ENCODE peak calls at places on chromosomes 7 and 10, in nine cellular contexts. J is GM23338, F is kidney epithelial cell, E is upper lobe of right lung, W is astrocyte of the spinal cord, V is adrenal gland, O is DND-41, G is aorta, U is fibroblast of lung. L is an unnamed sample.

GRCh38 chr10:78764436-78764835 is 304.3 kb upstream of the ZMIZ1 start:
- DNase-seq in J (no peak), F (no peak), E (peak; percentile 34), W (no peak), V (no peak), O (no peak), G (no peak), U (no peak), L (no peak)

GRCh38 chr7:134458341-134458805 is 527 bp downstream of the AKR1B1 start:
- DNase-seq in J (peak; percentile 79), F (no peak), E (peak; percentile 78), W (peak; percentile 44), V (no peak), O (peak; percentile 58), G (peak; percentile 85), U (peak; percentile 46), L (no peak)

GRCh38 chr7:22579961-22580360 is 80.0 kb upstream of the STEAP1B start:
- DNase-seq in J (no peak), F (no peak), E (no peak), W (no peak), V (no peak), O (no peak), G (no peak), U (no peak), L (no peak)

GRCh38 chr7:95509199-95509598 is 23.5 kb downstream of the ASB4 start:
- DNase-seq in J (peak; percentile 86), F (peak; percentile 78), E (no peak), W (peak; percentile 84), V (peak; percentile 73), O (peak; percentile 83), G (no peak), U (peak; percentile 80), L (peak; percentile 68)

GRCh38 chr10:32169556-32169955 is 113.3 kb upstream of the KIF5B start:
- DNase-seq in J (no peak), F (no peak), E (no peak), W (no peak), V (no peak), O (no peak), G (no peak), U (no peak), L (no peak)

GRCh38 chr7:44711528-44711927 is 37.1 kb upstream of the ZMIZ2 start:
- DNase-seq in J (no peak), F (no peak), E (no peak), W (no peak), V (no peak), O (no peak), G (peak; percentile 49), U (no peak), L (no peak)

GRCh38 chr10:105797234-105797890 is 1156.3 kb downstream of the SORCS3 start:
- DNase-seq in J (peak; percentile 69), F (peak; percentile 32), E (no peak), W (peak; percentile 8), V (no peak), O (no peak), G (no peak), U (no peak), L (peak; percentile 33)

GRCh38 chr10:42955493-42955889 is 121.4 kb upstream of the RET start:
- DNase-seq in J (no peak), F (no peak), E (no peak), W (no peak), V (no peak), O (no peak), G (peak; percentile 63), U (no peak), L (no peak)

GRCh38 chr7:4769753-4770152 is 5.7 kb upstream of the AP5Z1 start:
- DNase-seq in J (no peak), F (no peak), E (no peak), W (peak; percentile 39), V (no peak), O (no peak), G (no peak), U (peak; percentile 33), L (peak; percentile 59)

GRCh38 chr10:9608592-9608991 is 1409.1 kb upstream of the CELF2 start:
- DNase-seq in J (peak; percentile 36), F (no peak), E (no peak), W (peak; percentile 55), V (no peak), O (no peak), G (no peak), U (peak; percentile 21), L (peak; percentile 62)

GRCh38 chr7:98420966-98421612 is 20.2 kb upstream of the BAIAP2L1 start:
- DNase-seq in J (peak; percentile 95), F (no peak), E (peak; percentile 90), W (peak; percentile 22), V (peak; percentile 61), O (peak; percentile 25), G (peak; percentile 79), U (peak; percentile 32), L (peak; percentile 29)

GRCh38 chr7:138081868-138082267 is 5.6 kb downstream of the AKR1D1 start:
- DNase-seq in J (no peak), F (no peak), E (no peak), W (no peak), V (no peak), O (no peak), G (no peak), U (no peak), L (no peak)

GRCh38 chr10:77943086-77943901 is 16.7 kb upstream of the DLG5 start:
- DNase-seq in J (peak; percentile 63), F (peak; percentile 84), E (no peak), W (peak; percentile 73), V (no peak), O (no peak), G (no peak), U (peak; percentile 86), L (peak; percentile 76)

GRCh38 chr7:63042730-63043511 is 955.7 kb upstream of the ZNF722 start:
- DNase-seq in J (no peak), F (no peak), E (no peak), W (no peak), V (no peak), O (no peak), G (no peak), U (no peak), L (no peak)

GRCh38 chr10:17238445-17239275 is 10.6 kb downstream of the VIM start:
- DNase-seq in J (no peak), F (no peak), E (no peak), W (peak; percentile 92), V (no peak), O (peak; percentile 9), G (no peak), U (peak; percentile 86), L (peak; percentile 85)

GRCh38 chr7:74193054-74193453 is 16.8 kb upstream of the LAT2 start:
- DNase-seq in J (no peak), F (no peak), E (no peak), W (no peak), V (peak; percentile 12), O (no peak), G (no peak), U (no peak), L (no peak)

GRCh38 chr7:121561717-121562116 is 165.6 kb upstream of the FAM3C start:
- DNase-seq in J (no peak), F (no peak), E (no peak), W (no peak), V (no peak), O (no peak), G (no peak), U (no peak), L (peak; percentile 30)

GRCh38 chr10:122362031-122362592 is 12.4 kb upstream of the PLEKHA1 start:
- DNase-seq in J (no peak), F (no peak), E (no peak), W (no peak), V (no peak), O (no peak), G (no peak), U (no peak), L (no peak)

GRCh38 chr10:123507298-123507697 is 158.9 kb upstream of the GPR26 start:
- DNase-seq in J (no peak), F (no peak), E (no peak), W (no peak), V (no peak), O (no peak), G (no peak), U (no peak), L (no peak)

GRCh38 chr10:126903646-126904360 is 1.4 kb upstream of the DOCK1 start:
- DNase-seq in J (no peak), F (no peak), E (no peak), W (no peak), V (no peak), O (no peak), G (peak; percentile 58), U (peak; percentile 31), L (no peak)
- H3K4me3 ChIP-seq in J (peak overlapping the region; percentile 77), F (no peak overlapping the region), E (no peak overlapping the region), W (no peak overlapping the region), V (no peak overlapping the region), O (no peak overlapping the region), G (no peak overlapping the region), U (peak overlapping the region; percentile 84), L (no peak overlapping the region)

GRCh38 chr10:58704226-58705200 is 191.8 kb downstream of the BICC1 start:
- DNase-seq in J (no peak), F (no peak), E (no peak), W (peak; percentile 78), V (peak; percentile 22), O (no peak), G (no peak), U (peak; percentile 89), L (peak; percentile 63)
- H3K4me3 ChIP-seq in J (no peak overlapping the region), F (no peak overlapping the region), E (no peak overlapping the region), W (no peak overlapping the region), V (no peak overlapping the region), O (no peak overlapping the region), G (no peak overlapping the region), U (no peak overlapping the region), L (no peak overlapping the region)

GRCh38 chr10:73840403-73841301 is 29.3 kb upstream of the NDST2 start:
- DNase-seq in J (no peak), F (no peak), E (no peak), W (no peak), V (no peak), O (no peak), G (no peak), U (no peak), L (no peak)

GRCh38 chr10:73839276-73839966 is 28.0 kb upstream of the NDST2 start:
- DNase-seq in J (no peak), F (no peak), E (no peak), W (no peak), V (no peak), O (no peak), G (no peak), U (no peak), L (no peak)

GRCh38 chr10:73841526-73842285 is 30.3 kb upstream of the NDST2 start:
- DNase-seq in J (no peak), F (no peak), E (no peak), W (no peak), V (no peak), O (no peak), G (no peak), U (peak; percentile 26), L (peak; percentile 9)

GRCh38 chr10:73838827-73839226 is 27.4 kb upstream of the NDST2 start:
- DNase-seq in J (no peak), F (no peak), E (no peak), W (no peak), V (no peak), O (no peak), G (no peak), U (peak; percentile 25), L (peak; percentile 11)

GRCh38 chr10:73840056-73840402 is 28.6 kb upstream of the NDST2 start:
- DNase-seq in J (no peak), F (no peak), E (no peak), W (no peak), V (no peak), O (no peak), G (no peak), U (no peak), L (peak; percentile 14)
- H3K4me3 ChIP-seq in J (no peak overlapping the region), F (no peak overlapping the region), E (no peak overlapping the region), W (no peak overlapping the region), V (no peak overlapping the region), O (no peak overlapping the region), G (no peak overlapping the region), U (no peak overlapping the region), L (no peak overlapping the region)

GRCh38 chr7:27178366-27178765 is 4.2 kb upstream of the HOXA10 start:
- DNase-seq in J (no peak), F (no peak), E (peak; percentile 17), W (no peak), V (no peak), O (no peak), G (peak; percentile 46), U (no peak), L (no peak)
- H3K4me3 ChIP-seq in J (no peak overlapping the region), F (peak overlapping the region; percentile 72), E (no peak overlapping the region), W (no peak overlapping the region), V (no peak overlapping the region), O (no peak overlapping the region), G (no peak overlapping the region), U (no peak overlapping the region), L (no peak overlapping the region)

L was measured in fibroblast of pulmonary artery.